ENCODE peak calls at places on chromosomes 16 and 17, in five cellular contexts. S is head of caudate nucleus, P is stomach, C is AG08395, B is putamen. X is an unnamed sample.

GRCh38 chr17:82384730-82385429 is 13.3 kb downstream of the UTS2R start:
- DNase-seq in S (no peak), P (peak; percentile 85), C (peak; percentile 66), B (no peak), X (no peak)

GRCh38 chr16:49921791-49922456 is 66.0 kb upstream of the ZNF423 start:
- DNase-seq in S (peak; percentile 57), P (peak; percentile 62), C (peak; percentile 48), B (peak; percentile 33), X (peak; percentile 61)

GRCh38 chr17:13311301-13311700 is 290.4 kb downstream of the HS3ST3A1 start:
- DNase-seq in S (no peak), P (no peak), C (peak; percentile 79), B (no peak), X (peak; percentile 6)

GRCh38 chr17:60542066-60542465 is 16.0 kb upstream of the APPBP2 start:
- DNase-seq in S (no peak), P (no peak), C (no peak), B (no peak), X (no peak)

GRCh38 chr16:25886598-25886997 is 194.8 kb downstream of the HS3ST4 start:
- DNase-seq in S (no peak), P (no peak), C (no peak), B (peak; percentile 16), X (no peak)

GRCh38 chr16:35146031-35146710 is 1686.8 kb downstream of the TP53TG3F start:
- DNase-seq in S (no peak), P (no peak), C (no peak), B (no peak), X (no peak)

GRCh38 chr17:61391595-61392291 is 7.9 kb upstream of the TBX2 start:
- DNase-seq in S (no peak), P (no peak), C (no peak), B (no peak), X (no peak)

GRCh38 chr17:79842656-79843474 is 3.6 kb upstream of the CBX4 start:
- DNase-seq in S (no peak), P (no peak), C (no peak), B (no peak), X (no peak)

GRCh38 chr17:44134752-44135568 is 6.8 kb upstream of the HROB start:
- DNase-seq in S (no peak), P (no peak), C (no peak), B (no peak), X (no peak)

GRCh38 chr17:28973414-28973813 is 22.1 kb upstream of the PHF12 start:
- DNase-seq in S (peak; percentile 16), P (no peak), C (peak; percentile 81), B (no peak), X (peak; percentile 48)

GRCh38 chr16:72612718-72613117 is 435.2 kb downstream of the ZFHX3 start:
- DNase-seq in S (no peak), P (no peak), C (no peak), B (no peak), X (no peak)

GRCh38 chr17:63275318-63275967 is 170.7 kb downstream of the CYB561 start:
- DNase-seq in S (no peak), P (no peak), C (peak; percentile 89), B (peak; percentile 70), X (peak; percentile 72)

GRCh38 chr17:17416400-17417360 is 60.1 kb upstream of the MED9 start:
- DNase-seq in S (no peak), P (peak; percentile 58), C (peak; percentile 70), B (no peak), X (peak; percentile 82)

GRCh38 chr16:85914423-85914794 is 15.4 kb downstream of the IRF8 start:
- DNase-seq in S (no peak), P (no peak), C (no peak), B (no peak), X (no peak)

GRCh38 chr17:40122944-40123810 is 1.4 kb downstream of the MSL1 start:
- DNase-seq in S (peak; percentile 59), P (no peak), C (peak; percentile 65), B (no peak), X (no peak)

X was measured in Ammon's horn.